ENCODE peak calls at places on chromosome 2, in four cellular contexts. S is neural crest cell, Q is uterus, G is colonic mucosa. J is an unnamed sample.

GRCh38 chr2:207831569-207832248 is 62.0 kb upstream of the FZD5 start:
- DNase-seq in S (no peak), Q (no peak), G (peak), J (no peak)

GRCh38 chr2:15588329-15588919 is 3.2 kb upstream of the DDX1 start:
- DNase-seq in S (peak), Q (peak), G (peak), J (peak)

GRCh38 chr2:200177971-200178911 is 128.3 kb upstream of the SPATS2L start:
- DNase-seq in S (no peak), Q (no peak), G (no peak), J (no peak)

GRCh38 chr2:240799183-240799740 is 20.8 kb downstream of the KIF1A start:
- DNase-seq in S (no peak), Q (no peak), G (no peak), J (no peak)

GRCh38 chr2:9112079-9112721 is 94.4 kb upstream of the ASAP2 start:
- DNase-seq in S (no peak), Q (peak), G (no peak), J (peak)

GRCh38 chr2:235191933-235192332 is 240.1 kb downstream of the SH3BP4 start:
- DNase-seq in S (no peak), Q (no peak), G (no peak), J (peak)

GRCh38 chr2:68157002-68157401 is 686 bp upstream of the PNO1 start:
- DNase-seq in S (no peak), Q (no peak), G (no peak), J (no peak)

GRCh38 chr2:219042157-219042556 is 841 bp upstream of the CFAP65 start:
- DNase-seq in S (no peak), Q (no peak), G (no peak), J (no peak)

GRCh38 chr2:235132641-235133040 is 180.8 kb downstream of the SH3BP4 start:
- DNase-seq in S (no peak), Q (no peak), G (no peak), J (no peak)

GRCh38 chr2:235644191-235644590 is 150.3 kb downstream of the AGAP1 start:
- DNase-seq in S (no peak), Q (no peak), G (no peak), J (no peak)

GRCh38 chr2:61335226-61335625 is 135.7 kb downstream of the USP34 start:
- DNase-seq in S (no peak), Q (no peak), G (no peak), J (no peak)

GRCh38 chr2:170882758-170883157 is 46.3 kb upstream of the GORASP2 start:
- DNase-seq in S (no peak), Q (no peak), G (no peak), J (no peak)

GRCh38 chr2:184596819-184597411 is 1.4 kb upstream of the ZNF804A start:
- DNase-seq in S (no peak), Q (no peak), G (no peak), J (peak)

GRCh38 chr2:158773121-158773520 is 22.0 kb upstream of the DAPL1 start:
- DNase-seq in S (no peak), Q (no peak), G (no peak), J (peak)

GRCh38 chr2:67773876-67774275 is 288.9 kb downstream of the C1D start:
- DNase-seq in S (no peak), Q (no peak), G (no peak), J (no peak)

GRCh38 chr2:153287109-153287801 is 191.3 kb downstream of the RPRM start:
- DNase-seq in S (peak), Q (no peak), G (no peak), J (no peak)

GRCh38 chr2:105795575-105795934 is 50.8 kb downstream of the NCK2 start:
- DNase-seq in S (no peak), Q (no peak), G (no peak), J (no peak)

GRCh38 chr2:239190921-239191885 is 209.6 kb downstream of the HDAC4 start:
- DNase-seq in S (no peak), Q (peak), G (no peak), J (no peak)

GRCh38 chr2:121479882-121480522 is 50.7 kb upstream of the RNU4ATAC start:
- DNase-seq in S (no peak), Q (no peak), G (peak), J (peak)
- TF ChIP-seq CTCF in S (no peak), Q (no peak), G (no peak), J (peak)

GRCh38 chr2:121340926-121341325 is 55.9 kb upstream of the TFCP2L1 start:
- DNase-seq in S (no peak), Q (no peak), G (no peak), J (no peak)
- TF ChIP-seq CTCF in S (no peak), Q (no peak), G (no peak), J (no peak)

DNA sequence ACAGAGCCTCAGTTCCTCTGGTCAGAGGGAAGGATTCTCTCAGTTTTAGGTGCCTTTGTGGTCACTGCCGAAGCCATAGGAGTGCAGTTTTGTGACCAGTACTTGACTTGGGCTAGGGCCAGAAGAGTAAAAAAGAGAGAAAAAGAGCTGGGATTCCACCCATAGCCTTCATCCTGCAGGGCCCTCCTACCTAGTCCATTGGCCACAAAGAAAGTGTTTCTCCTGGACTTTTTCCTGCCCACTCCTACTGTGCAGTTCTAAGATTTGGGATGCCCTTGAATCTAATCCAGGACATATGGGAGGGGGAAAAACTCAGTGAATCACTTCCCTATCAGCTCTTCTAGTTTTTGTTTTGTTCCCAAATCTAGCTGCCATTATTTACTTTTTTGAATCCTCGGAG is 26.0 kb downstream of the FAM117B start:
- DNase-seq in S (no peak), Q (no peak), G (no peak), J (no peak)
- TF ChIP-seq CTCF in S (no peak), Q (no peak), G (no peak), J (no peak)

GRCh38 chr2:172674034-172674967 is 61.3 kb upstream of the RAPGEF4 start:
- DNase-seq in S (peak), Q (no peak), G (peak), J (no peak)
- TF ChIP-seq CTCF in S (peak), Q (no peak), G (no peak), J (no peak)

GRCh38 chr2:11904029-11904428 is 157.6 kb downstream of the LPIN1 start:
- DNase-seq in S (no peak), Q (no peak), G (no peak), J (no peak)
- TF ChIP-seq CTCF in S (no peak), Q (no peak), G (no peak), J (no peak)

J was measured in MCF 10A.